ENCODE peak calls at places on chromosome 10, in nine cellular contexts. L is H54; P is CD8-positive, alpha-beta T cell; A is SK-N-SH; X is mammary epithelial cell; Z is astrocyte of the spinal cord; I is T-cell; T is NCI-H446; V is D341Med. Y is an unnamed sample.

GRCh38 chr10:49207936-49208482 is 19.8 kb upstream of the TMEM273 start:
- DNase-seq in V (no peak), T (no peak), Z (no peak), L (no peak), X (no peak), A (no peak), I (no peak), P (no peak), Y (no peak)

GRCh38 chr10:113094114-113094486 is 144.1 kb downstream of the TCF7L2 start:
- DNase-seq in X (peak), T (no peak), I (no peak), L (no peak), P (no peak), Z (no peak), V (no peak), A (no peak), Y (no peak)

GRCh38 chr10:96295475-96295874 is 8.8 kb upstream of the DNTT start:
- DNase-seq in T (no peak), A (no peak), X (no peak), I (no peak), Z (no peak), V (no peak), L (no peak), P (no peak), Y (no peak)

GRCh38 chr10:12434277-12434676 is 84.9 kb downstream of the CAMK1D start:
- DNase-seq in X (no peak), V (peak), P (no peak), T (no peak), L (no peak), I (no peak), A (no peak), Z (no peak), Y (no peak)

GRCh38 chr10:10361486-10361885 is 656.2 kb upstream of the CELF2 start:
- DNase-seq in A (no peak), Z (no peak), I (no peak), L (no peak), P (no peak), X (no peak), T (no peak), V (no peak), Y (no peak)

GRCh38 chr10:117568226-117568625 is 25.7 kb downstream of the EMX2 start:
- DNase-seq in X (no peak), A (no peak), P (no peak), V (no peak), T (no peak), Z (no peak), L (no peak), I (no peak), Y (no peak)

GRCh38 chr10:88194041-88194887 is 330.8 kb downstream of the PTEN start:
- DNase-seq in I (peak), Z (no peak), L (peak), V (no peak), P (peak), T (no peak), A (no peak), X (peak), Y (peak)

GRCh38 chr10:78420946-78421732 is 387.5 kb downstream of the RPS24 start:
- DNase-seq in T (no peak), A (no peak), Z (no peak), X (no peak), I (no peak), V (peak), P (no peak), L (no peak), Y (no peak)

GRCh38 chr10:123614888-123615287 is 51.3 kb upstream of the GPR26 start:
- DNase-seq in P (peak), X (peak), Z (peak), V (peak), T (no peak), A (no peak), I (peak), L (peak), Y (no peak)

GRCh38 chr10:2099321-2099720 is 362.0 kb upstream of the ADARB2 start:
- DNase-seq in A (no peak), T (no peak), P (no peak), V (no peak), Z (no peak), X (no peak), L (no peak), I (no peak), Y (no peak)

GRCh38 chr10:15585303-15585715 is 134.4 kb downstream of the ITGA8 start:
- DNase-seq in Z (peak), P (no peak), V (peak), I (no peak), A (peak), X (peak), L (peak), T (no peak), Y (no peak)

GRCh38 chr10:36042135-36042534 is 400.0 kb upstream of the FZD8 start:
- DNase-seq in X (no peak), P (no peak), T (no peak), I (no peak), A (no peak), V (no peak), Z (no peak), L (no peak), Y (no peak)

GRCh38 chr10:29063806-29064644 is 224.8 kb upstream of the LYZL1 start:
- DNase-seq in A (no peak), T (no peak), X (peak), P (no peak), Z (no peak), L (no peak), V (no peak), I (no peak), Y (no peak)

Y was measured in Peyer's patch.